ENCODE peak calls at places on chromosomes 11 and 22, in seven cellular contexts. A is left lung, D is body of pancreas, X is transverse colon, E is kidney, Z is astrocyte, V is IMR-90. F is an unnamed sample.
A peak's percentile ranks its signal among the peaks of the same experiment; 100 is the strongest.

GRCh38 chr11:57658023-57658361 is 430 bp downstream of the CLP1 start:
- DNase-seq in D (no peak), E (no peak), X (no peak), A (no peak), Z (no peak), V (no peak), F (no peak)

GRCh38 chr22:17786435-17787158 is 12.3 kb upstream of the BID start:
- DNase-seq in A (no peak), X (peak; percentile 80), E (peak; percentile 85), Z (peak; percentile 12), D (no peak), V (no peak), F (no peak)

GRCh38 chr11:10268746-10269487 is 25.1 kb downstream of the SBF2 start:
- DNase-seq in V (peak; percentile 53), Z (peak; percentile 16), A (no peak), E (no peak), D (no peak), X (no peak), F (no peak)

GRCh38 chr11:121795206-121795605 is 320.8 kb downstream of the BLID start:
- DNase-seq in E (no peak), A (no peak), V (no peak), X (no peak), Z (peak; percentile 9), D (no peak), F (no peak)

GRCh38 chr11:63906585-63906984 is 10.4 kb downstream of the RCOR2 start:
- DNase-seq in Z (no peak), A (no peak), D (no peak), E (no peak), X (peak; percentile 34), V (peak; percentile 13), F (no peak)

GRCh38 chr11:69057236-69057635 is 8.5 kb downstream of the TPCN2 start:
- DNase-seq in V (no peak), A (no peak), X (no peak), Z (no peak), D (no peak), E (peak; percentile 66), F (no peak)

GRCh38 chr11:122007611-122008071 is 108.4 kb downstream of the BLID start:
- DNase-seq in V (peak; percentile 16), D (no peak), X (no peak), A (no peak), Z (peak; percentile 50), E (no peak), F (no peak)

GRCh38 chr22:44752285-44753188 is at the start of gene ARHGAP8:
- DNase-seq in E (peak; percentile 87), X (peak; percentile 64), D (peak; percentile 67), Z (no peak), V (no peak), A (no peak), F (peak; percentile 87)

GRCh38 chr11:44774131-44774530 is 47.4 kb downstream of the TSPAN18 start:
- DNase-seq in X (peak; percentile 30), E (no peak), V (no peak), A (no peak), Z (no peak), D (no peak), F (no peak)

GRCh38 chr11:19711911-19712280 is 741 bp upstream of the NAV2 start:
- DNase-seq in V (no peak), A (no peak), Z (no peak), E (peak; percentile 71), X (peak; percentile 30), D (no peak), F (no peak)

GRCh38 chr11:70628881-70629844 is 230.8 kb downstream of the CTTN start:
- DNase-seq in E (no peak), X (peak; percentile 64), D (no peak), V (no peak), A (peak; percentile 50), Z (no peak), F (peak; percentile 77)

GRCh38 chr11:123439616-123440015 is 9.5 kb downstream of the GRAMD1B start:
- DNase-seq in X (no peak), D (no peak), E (no peak), A (no peak), V (no peak), Z (no peak), F (no peak)

GRCh38 chr11:3722100-3722499 is 50.9 kb upstream of the CHRNA10 start:
- DNase-seq in D (no peak), E (no peak), X (peak; percentile 13), A (no peak), Z (no peak), V (no peak), F (no peak)

GRCh38 chr11:8090756-8091155 is 9.7 kb downstream of the TUB start:
- DNase-seq in X (no peak), V (no peak), D (peak; percentile 40), A (peak; percentile 19), Z (no peak), E (no peak), F (no peak)

DNA sequence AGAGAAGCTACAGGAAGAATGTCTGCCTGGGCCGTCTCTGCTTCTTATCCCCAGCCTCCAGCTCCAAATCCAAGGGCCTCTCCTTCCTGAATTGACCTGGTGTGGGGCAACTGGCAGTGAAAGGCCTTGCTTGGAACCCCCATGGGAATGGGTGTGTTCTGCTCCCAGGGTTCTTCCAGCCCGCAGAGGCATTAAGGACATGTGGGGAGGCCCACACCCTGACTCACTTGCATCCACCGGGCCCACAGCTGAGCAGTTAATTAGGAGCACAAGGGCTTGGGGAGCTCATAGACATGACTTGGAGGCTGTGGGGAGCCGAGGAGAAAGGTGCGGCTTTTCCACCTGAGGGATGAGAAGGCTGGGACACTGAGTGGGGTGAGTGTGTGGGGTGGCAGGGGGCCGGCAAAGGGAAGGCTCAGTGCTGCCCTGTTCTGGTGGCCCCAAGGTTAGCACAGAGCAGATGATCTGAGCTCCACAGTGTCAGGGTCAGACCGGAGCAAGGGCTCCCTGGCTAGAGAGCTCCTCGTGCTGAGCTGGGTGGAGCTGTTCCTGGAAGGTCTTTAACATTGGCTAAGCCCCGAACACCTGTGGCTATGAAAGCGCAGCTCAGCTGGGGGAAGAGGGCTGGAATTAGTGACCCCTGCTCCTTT is 64.5 kb upstream of the NECTIN1 start:
- DNase-seq in A (no peak), D (no peak), X (no peak), V (no peak), E (peak; percentile 32), Z (peak; percentile 60), F (peak; percentile 46)
- H3K4me1 ChIP-seq in A (no peaks in the 10 kb centered on the region), D (no peaks in the 10 kb centered on the region), X (no peaks in the 10 kb centered on the region), V (no peaks in the 10 kb centered on the region), E (no peaks in the 10 kb centered on the region), Z (peaks cover 53% of the 10 kb centered on the region), F (no peaks in the 10 kb centered on the region)

DNA sequence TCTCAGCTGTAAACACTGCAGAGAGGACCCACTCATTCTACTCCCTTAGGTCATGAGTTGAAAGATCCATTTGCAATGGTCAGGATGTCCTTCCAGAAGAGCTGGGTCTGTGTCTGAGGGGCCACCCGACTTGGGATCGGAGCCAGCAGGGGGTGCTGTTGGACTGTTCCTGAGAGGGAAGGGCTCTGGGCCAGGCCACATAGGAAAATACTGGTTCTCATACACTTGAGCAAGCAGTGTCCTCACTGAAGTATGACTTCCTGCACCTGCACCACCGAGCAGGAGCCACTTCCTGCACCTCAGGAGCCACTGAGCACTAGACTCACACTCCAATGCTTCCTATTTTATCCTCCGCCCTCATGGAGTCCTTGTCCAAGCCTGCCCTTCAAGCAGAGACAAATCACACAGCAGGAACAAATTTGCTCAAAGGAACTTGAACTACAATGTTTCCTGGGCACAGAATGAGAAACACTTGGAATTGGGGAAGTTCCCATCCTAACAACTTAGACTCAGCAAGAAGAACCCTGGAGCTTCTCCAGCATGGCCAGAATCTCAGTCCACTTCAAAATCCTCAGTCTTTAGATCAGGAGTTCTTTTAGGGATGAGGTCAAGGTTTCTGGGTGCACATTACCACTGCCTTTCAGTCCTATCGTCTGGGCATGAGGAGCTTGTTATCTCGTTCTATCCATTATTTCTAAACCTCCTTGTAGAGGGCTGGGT is 36.6 kb upstream of the VPREB1 start:
- DNase-seq in E (peak; percentile 88), Z (peak; percentile 32), D (peak; percentile 45), X (peak; percentile 80), V (peak; percentile 70), A (peak; percentile 72), F (peak; percentile 86)
- TF ChIP-seq CTCF in E (peak; percentile 66), Z (peak; percentile 78), D (no peak), X (peak; percentile 20), V (peak; percentile 79), A (peak; percentile 60), F (peak; percentile 60)

GRCh38 chr22:29702025-29702930 is 17.5 kb upstream of the CABP7 start:
- DNase-seq in V (peak; percentile 11), X (peak; percentile 23), E (no peak), A (no peak), Z (no peak), D (no peak), F (no peak)

GRCh38 chr22:29704528-29705285 is 15.1 kb upstream of the CABP7 start:
- DNase-seq in D (no peak), A (no peak), E (no peak), X (no peak), V (peak; percentile 76), Z (peak; percentile 55), F (no peak)

GRCh38 chr22:29702931-29703594 is 16.7 kb upstream of the CABP7 start:
- DNase-seq in X (no peak), E (no peak), V (no peak), Z (no peak), A (peak; percentile 47), D (no peak), F (peak; percentile 85)

GRCh38 chr22:29705651-29706050 is 14.2 kb upstream of the CABP7 start:
- DNase-seq in V (no peak), E (peak; percentile 56), D (no peak), X (no peak), A (no peak), Z (no peak), F (no peak)

GRCh38 chr22:29703595-29704195 is 16.1 kb upstream of the CABP7 start:
- DNase-seq in V (no peak), A (no peak), E (no peak), Z (no peak), D (no peak), X (no peak), F (no peak)
- H3K4me1 ChIP-seq in V (peaks cover 14% of the 10 kb centered on the region), A (peaks cover 33% of the 10 kb centered on the region), E (no peaks in the 10 kb centered on the region), Z (peaks cover 33% of the 10 kb centered on the region), D (peaks cover 26% of the 10 kb centered on the region), X (peaks cover 42% of the 10 kb centered on the region), F (peaks cover 19% of the 10 kb centered on the region)

GRCh38 chr11:22778642-22779041 is 51.0 kb downstream of the SVIP start:
- DNase-seq in V (no peak), A (no peak), X (no peak), E (no peak), Z (no peak), D (no peak), F (no peak)

GRCh38 chr11:22780914-22781593 is 48.5 kb downstream of the SVIP start:
- DNase-seq in Z (no peak), E (no peak), A (no peak), X (no peak), V (no peak), D (no peak), F (no peak)

GRCh38 chr11:22774716-22775115 is 54.9 kb downstream of the SVIP start:
- DNase-seq in E (no peak), X (no peak), D (no peak), V (no peak), A (no peak), Z (no peak), F (no peak)

GRCh38 chr11:22775248-22775647 is 54.4 kb downstream of the SVIP start:
- DNase-seq in D (no peak), E (no peak), Z (no peak), X (no peak), V (no peak), A (no peak), F (no peak)

DNA sequence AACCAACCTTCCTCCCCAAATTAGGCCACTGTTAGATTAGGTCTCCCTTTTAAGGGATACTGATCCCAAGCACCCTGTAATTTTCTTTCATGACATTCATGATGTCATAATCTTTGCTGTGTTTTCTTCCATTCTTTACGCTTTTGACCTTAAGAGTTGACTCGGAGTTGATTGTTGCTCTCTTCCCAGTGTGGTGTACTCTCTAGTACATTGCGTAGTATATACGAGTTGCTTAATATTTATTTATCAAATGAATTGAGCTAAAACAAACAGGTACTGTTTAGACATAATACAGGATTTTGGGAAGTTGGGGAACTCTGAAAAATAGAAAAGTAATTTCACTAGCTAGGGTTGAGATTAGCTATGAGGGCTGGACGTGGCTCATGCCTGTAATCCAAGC is 49.8 kb downstream of the SVIP start:
- DNase-seq in A (no peak), X (no peak), Z (no peak), E (no peak), V (no peak), D (no peak), F (no peak)
- TF ChIP-seq CTCF in A (no peak), X (no peak), Z (no peak), E (no peak), V (no peak), D (no peak), F (no peak)

F was measured in upper lobe of right lung.